ENCODE peak calls at places on chromosomes 5 and 9, in five cellular contexts. X is K562, O is WTC11, L is A549, C is SK-N-SH. T is an unnamed sample.

GRCh38 chr5:151104795-151105194 is 24.0 kb upstream of the TNIP1 start:
- DNase-seq in X (no peak), C (no peak), O (no peak), L (no peak), T (no peak)

GRCh38 chr9:127943011-127943662 is 5.5 kb upstream of the DPM2 start:
- DNase-seq in X (no peak), O (no peak), L (no peak), C (no peak), T (no peak)

GRCh38 chr9:130129425-130130061 is 42.7 kb upstream of the NCS1 start:
- DNase-seq in C (no peak), L (no peak), O (no peak), X (no peak), T (no peak)

GRCh38 chr5:66223637-66224036 is 79.5 kb downstream of the SREK1 start:
- DNase-seq in O (peak), C (no peak), L (peak), X (peak), T (peak)

GRCh38 chr5:37840036-37840909 is at the start of gene GDNF:
- DNase-seq in O (peak), X (no peak), C (peak), L (peak), T (no peak)

GRCh38 chr5:103128202-103128601 is 8.1 kb downstream of the PPIP5K2 start:
- DNase-seq in C (no peak), L (no peak), X (no peak), O (no peak), T (no peak)

GRCh38 chr9:124297553-124297905 is 39.8 kb downstream of the NEK6 start:
- DNase-seq in X (no peak), L (peak), C (no peak), O (peak), T (no peak)

GRCh38 chr5:36457511-36458260 is 148.7 kb upstream of the SLC1A3 start:
- DNase-seq in X (no peak), C (no peak), L (no peak), O (no peak), T (no peak)

GRCh38 chr9:2663486-2663885 is 41.9 kb downstream of the VLDLR start:
- DNase-seq in X (no peak), C (no peak), L (no peak), O (no peak), T (no peak)

GRCh38 chr5:62538017-62538942 is 40.3 kb upstream of the LRRC70 start:
- DNase-seq in X (peak), L (peak), O (no peak), C (no peak), T (peak)

GRCh38 chr5:168477060-168477459 is 9.2 kb upstream of the RARS1 start:
- DNase-seq in X (no peak), C (no peak), O (no peak), L (no peak), T (peak)

GRCh38 chr5:17203329-17204132 is 13.9 kb upstream of the BASP1 start:
- DNase-seq in O (no peak), X (peak), C (peak), L (peak), T (peak)

GRCh38 chr9:5869315-5870019 is 21.2 kb upstream of the MLANA start:
- DNase-seq in O (peak), C (no peak), X (peak), L (peak), T (peak)
- TF ChIP-seq CTCF in O (peak), C (peak), X (peak), L (peak), T (peak)

GRCh38 chr5:81626524-81626923 is 124.4 kb downstream of the SSBP2 start:
- DNase-seq in L (peak), C (peak), X (no peak), O (no peak), T (peak)
- TF ChIP-seq MAX in L (peak), C (peak), X (no peak), O (no peak), T (no peak)

GRCh38 chr9:126030716-126031115 is 283.5 kb downstream of the PBX3 start:
- DNase-seq in X (no peak), L (no peak), C (no peak), O (no peak), T (no peak)

GRCh38 chr9:126032135-126032534 is 285.0 kb downstream of the PBX3 start:
- DNase-seq in X (no peak), C (no peak), O (no peak), L (no peak), T (no peak)

GRCh38 chr9:126028746-126029145 is 281.6 kb downstream of the PBX3 start:
- DNase-seq in L (no peak), O (no peak), C (no peak), X (no peak), T (peak)

GRCh38 chr9:126033318-126033717 is 286.1 kb downstream of the PBX3 start:
- DNase-seq in C (no peak), O (no peak), X (no peak), L (no peak), T (no peak)

DNA sequence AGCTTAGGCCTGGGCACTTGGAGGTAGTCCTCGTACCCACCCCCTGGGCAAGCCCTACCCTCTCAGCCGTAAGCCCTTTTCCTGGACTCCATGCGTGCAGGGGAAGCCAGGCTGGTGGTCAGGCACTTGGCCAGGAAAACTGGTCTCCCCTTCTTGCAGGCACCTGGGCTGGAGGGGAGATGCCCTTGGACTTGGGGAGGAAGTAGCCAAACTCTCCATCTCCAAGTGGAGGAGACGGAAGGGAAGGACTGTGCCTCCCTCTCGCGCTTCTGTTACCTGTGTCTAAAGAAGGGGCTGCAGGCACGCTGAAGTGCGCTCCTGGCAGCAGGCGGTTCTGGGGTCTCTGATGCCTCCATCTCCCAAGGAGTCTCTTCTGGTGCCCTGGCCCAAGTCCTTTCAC is 283.9 kb downstream of the PBX3 start:
- DNase-seq in L (no peak), X (no peak), O (no peak), C (no peak), T (no peak)
- TF ChIP-seq CTCF in L (no peak), X (no peak), O (no peak), C (no peak), T (no peak)

DNA sequence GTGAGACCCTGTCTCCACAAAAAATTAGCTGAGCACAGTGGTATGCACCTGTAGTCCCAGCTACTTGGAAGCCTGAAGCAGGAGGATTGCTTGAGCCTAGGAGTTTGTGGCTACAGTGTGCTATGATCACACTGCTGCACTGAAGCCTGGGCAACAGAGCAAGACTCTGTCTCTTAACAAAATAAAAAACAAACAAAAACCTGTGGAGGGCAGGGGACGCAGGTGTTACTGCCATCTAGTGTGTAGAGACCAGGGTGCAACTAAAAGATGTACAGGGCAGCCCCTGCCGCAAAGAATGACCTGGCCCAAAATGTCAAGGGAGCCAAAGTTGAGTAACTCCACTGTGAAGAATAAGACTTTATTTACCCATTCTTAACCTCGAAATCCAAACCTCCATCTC is 27.1 kb downstream of the ASPN start:
- DNase-seq in C (no peak), L (peak), X (no peak), O (peak), T (peak)
- TF ChIP-seq MAX in C (no peak), L (no peak), X (no peak), O (no peak), T (no peak)

GRCh38 chr9:6444108-6444507 is 31.1 kb downstream of the UHRF2 start:
- DNase-seq in L (no peak), O (no peak), X (no peak), C (no peak), T (peak)

GRCh38 chr9:6443661-6444060 is 30.7 kb downstream of the UHRF2 start:
- DNase-seq in L (no peak), X (no peak), C (no peak), O (no peak), T (no peak)

GRCh38 chr9:6441269-6441668 is 28.3 kb downstream of the UHRF2 start:
- DNase-seq in C (no peak), O (no peak), L (no peak), X (no peak), T (no peak)

GRCh38 chr9:6439051-6439703 is 26.2 kb downstream of the UHRF2 start:
- DNase-seq in L (no peak), X (no peak), O (no peak), C (no peak), T (no peak)

GRCh38 chr9:6440405-6440804 is 27.4 kb downstream of the UHRF2 start:
- DNase-seq in L (no peak), O (no peak), X (no peak), C (no peak), T (no peak)
- TF ChIP-seq CTCF in L (no peak), O (no peak), X (no peak), C (no peak), T (no peak)

GRCh38 chr5:147669113-147669869 is 113.2 kb downstream of the JAKMIP2 start:
- DNase-seq in O (no peak), X (no peak), C (peak), L (no peak), T (no peak)
- TF ChIP-seq MAX in O (no peak), X (no peak), C (no peak), L (no peak), T (no peak)

GRCh38 chr5:105794578-105794977 is 1876.2 kb downstream of the EFNA5 start:
- DNase-seq in L (no peak), O (no peak), X (peak), C (no peak), T (no peak)
- TF ChIP-seq CTCF in L (no peak), O (no peak), X (no peak), C (no peak), T (no peak)

GRCh38 chr5:5025774-5026406 is 114.2 kb upstream of the ADAMTS16 start:
- DNase-seq in X (no peak), O (no peak), L (peak), C (peak), T (peak)
- TF ChIP-seq MAX in X (no peak), O (no peak), L (no peak), C (no peak), T (no peak)

DNA sequence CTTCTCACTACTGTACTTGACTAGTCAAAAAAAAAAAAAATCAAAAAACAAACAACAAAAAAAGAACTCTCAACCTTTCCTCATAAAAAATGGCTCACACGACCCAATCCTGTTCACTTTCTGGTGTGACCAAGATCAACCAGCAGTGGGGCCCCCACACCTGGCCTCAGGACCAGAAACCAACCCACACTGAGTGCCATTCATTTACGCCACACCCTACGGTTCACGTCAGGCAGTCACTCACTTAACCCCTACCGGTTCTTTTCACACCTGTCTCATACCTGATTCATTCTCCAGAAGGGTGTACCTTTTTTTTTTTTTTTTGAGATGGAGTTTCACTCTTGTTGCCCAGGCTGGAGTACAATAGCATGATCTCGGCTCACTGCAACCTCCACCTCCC is 5.7 kb downstream of the SUSD1 start:
- DNase-seq in L (no peak), O (no peak), X (no peak), C (no peak), T (no peak)
- TF ChIP-seq CTCF in L (no peak), O (no peak), X (no peak), C (no peak), T (no peak)

T was measured in NB4.